ENCODE peak calls at places on chromosome 18, in four cellular contexts. One of them, this sample, is unnamed.

GRCh38 chr18:2451556-2451955 is 119.7 kb downstream of the METTL4 start:
- DNase-seq in brain microvascular endothelial cell: no peak
- DNase-seq in BJ: no peak
- DNase-seq in GM23248: no peak
- DNase-seq in this sample: no peak

GRCh38 chr18:49734836-49735235 is 78.5 kb downstream of the ACAA2 start:
- DNase-seq in BJ: no peak
- DNase-seq in GM23248: no peak
- DNase-seq in brain microvascular endothelial cell: no peak
- DNase-seq in this sample: no peak

GRCh38 chr18:59400407-59400806 is 41.3 kb upstream of the LMAN1 start:
- DNase-seq in brain microvascular endothelial cell: no peak
- DNase-seq in GM23248: no peak
- DNase-seq in BJ: no peak
- DNase-seq in this sample: no peak

GRCh38 chr18:25247725-25248124 is 104.2 kb downstream of the ZNF521 start:
- DNase-seq in GM23248: peak
- DNase-seq in BJ: no peak
- DNase-seq in brain microvascular endothelial cell: peak
- DNase-seq in this sample: no peak

GRCh38 chr18:80247403-80247916 is at the start of gene PARD6G:
- DNase-seq in GM23248: peak
- DNase-seq in BJ: no peak
- DNase-seq in brain microvascular endothelial cell: peak
- DNase-seq in this sample: peak

GRCh38 chr18:26362021-26362420 is 135.8 kb downstream of the TAF4B start:
- DNase-seq in BJ: no peak
- DNase-seq in GM23248: no peak
- DNase-seq in brain microvascular endothelial cell: no peak
- DNase-seq in this sample: no peak

GRCh38 chr18:76058146-76058545 is 436.9 kb downstream of the ZNF516 start:
- DNase-seq in GM23248: no peak
- DNase-seq in BJ: no peak
- DNase-seq in brain microvascular endothelial cell: no peak
- DNase-seq in this sample: no peak

GRCh38 chr18:8893221-8893620 is 187.9 kb downstream of the MTCL1 start:
- DNase-seq in BJ: no peak
- DNase-seq in GM23248: no peak
- DNase-seq in brain microvascular endothelial cell: no peak
- DNase-seq in this sample: no peak

GRCh38 chr18:32974421-32975165 is 201.8 kb upstream of the KLHL14 start:
- DNase-seq in BJ: no peak
- DNase-seq in brain microvascular endothelial cell: no peak
- DNase-seq in GM23248: no peak
- DNase-seq in this sample: peak

GRCh38 chr18:24219561-24220317 is 80.9 kb downstream of the CABYR start:
- DNase-seq in brain microvascular endothelial cell: no peak
- DNase-seq in GM23248: no peak
- DNase-seq in BJ: no peak
- DNase-seq in this sample: no peak

GRCh38 chr18:79782566-79783308 is 15.0 kb upstream of the KCNG2 start:
- DNase-seq in brain microvascular endothelial cell: no peak
- DNase-seq in GM23248: no peak
- DNase-seq in BJ: no peak
- DNase-seq in this sample: no peak

DNA sequence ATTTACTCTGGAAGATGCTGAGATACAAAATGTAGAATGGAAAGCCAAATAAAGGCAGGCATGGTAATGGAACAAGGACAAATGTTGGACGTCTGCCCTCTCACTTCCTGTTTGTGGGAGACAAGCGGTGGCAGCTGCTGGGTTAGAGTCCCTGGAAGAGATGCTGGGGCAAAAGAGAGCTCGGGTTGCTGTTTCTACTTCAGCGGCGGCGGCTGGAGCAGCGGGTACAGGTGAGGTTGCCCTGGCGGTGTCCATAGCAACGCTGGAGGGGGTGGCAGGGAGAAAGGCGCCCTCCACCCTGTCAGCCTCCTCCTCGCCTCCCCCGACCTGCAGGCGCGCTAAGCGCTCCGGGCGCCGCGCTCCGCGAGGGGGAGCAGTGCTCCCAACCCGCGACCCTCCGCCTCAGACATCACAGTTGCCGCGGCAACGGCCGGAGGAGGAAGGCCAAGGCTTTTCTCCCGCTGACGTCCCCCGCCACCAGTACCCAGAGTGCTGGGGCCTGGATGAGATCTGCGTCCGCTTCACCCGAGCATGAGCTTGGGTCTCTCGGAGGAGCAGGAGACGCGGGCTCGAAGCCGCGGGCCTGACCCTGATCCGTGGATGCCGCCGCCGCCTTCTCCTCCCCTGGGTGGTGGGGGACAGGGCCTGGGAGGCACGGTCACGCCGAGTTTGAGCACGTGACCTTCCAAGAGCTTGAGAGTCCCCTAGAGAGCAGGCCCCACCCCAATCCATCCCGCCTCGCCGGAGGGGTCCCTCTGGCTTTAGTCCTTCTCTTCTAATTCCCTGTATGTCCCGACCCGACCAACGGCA is 65.6 kb downstream of the NOL4 start:
- DNase-seq in BJ: no peak
- DNase-seq in GM23248: peak
- DNase-seq in brain microvascular endothelial cell: peak
- DNase-seq in this sample: peak
- H3K4me3 ChIP-seq in BJ: no peak
- H3K4me3 ChIP-seq in GM23248: peak
- H3K4me3 ChIP-seq in brain microvascular endothelial cell: peak
- H3K4me3 ChIP-seq in this sample: no peak

GRCh38 chr18:48136544-48137353 is 206.3 kb upstream of the SMAD2 start:
- DNase-seq in GM23248: peak
- DNase-seq in brain microvascular endothelial cell: no peak
- DNase-seq in BJ: no peak
- DNase-seq in this sample: no peak

GRCh38 chr18:48137354-48138208 is 207.1 kb upstream of the SMAD2 start:
- DNase-seq in GM23248: no peak
- DNase-seq in BJ: no peak
- DNase-seq in brain microvascular endothelial cell: no peak
- DNase-seq in this sample: no peak

GRCh38 chr18:48138660-48139426 is 208.4 kb upstream of the SMAD2 start:
- DNase-seq in BJ: no peak
- DNase-seq in brain microvascular endothelial cell: no peak
- DNase-seq in GM23248: no peak
- DNase-seq in this sample: no peak

GRCh38 chr18:48139427-48140347 is 209.2 kb upstream of the SMAD2 start:
- DNase-seq in brain microvascular endothelial cell: no peak
- DNase-seq in BJ: no peak
- DNase-seq in GM23248: no peak
- DNase-seq in this sample: no peak

DNA sequence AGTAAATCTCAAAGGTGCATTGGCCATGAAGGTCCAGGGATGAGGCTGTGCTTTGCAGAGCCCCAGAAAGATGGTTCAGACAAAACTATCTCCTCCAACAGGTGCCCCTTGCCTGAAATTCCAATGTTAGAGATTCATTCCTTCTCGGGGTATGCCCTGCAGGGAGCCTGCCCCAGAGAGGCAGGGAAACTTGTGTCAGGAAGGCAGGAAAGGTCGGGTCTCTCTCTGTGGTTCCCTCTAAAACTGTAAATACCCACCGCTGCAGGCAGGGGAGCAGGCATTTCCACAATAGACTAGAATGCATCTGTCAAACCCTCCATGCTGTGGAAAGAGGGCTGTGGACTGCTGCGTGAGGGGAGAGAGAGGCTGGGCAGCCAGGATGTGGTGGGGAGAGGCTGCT is 207.8 kb upstream of the SMAD2 start:
- DNase-seq in BJ: no peak
- DNase-seq in GM23248: no peak
- DNase-seq in brain microvascular endothelial cell: no peak
- DNase-seq in this sample: no peak
- H3K4me3 ChIP-seq in BJ: no peak
- H3K4me3 ChIP-seq in GM23248: no peak
- H3K4me3 ChIP-seq in brain microvascular endothelial cell: no peak
- H3K4me3 ChIP-seq in this sample: no peak

DNA sequence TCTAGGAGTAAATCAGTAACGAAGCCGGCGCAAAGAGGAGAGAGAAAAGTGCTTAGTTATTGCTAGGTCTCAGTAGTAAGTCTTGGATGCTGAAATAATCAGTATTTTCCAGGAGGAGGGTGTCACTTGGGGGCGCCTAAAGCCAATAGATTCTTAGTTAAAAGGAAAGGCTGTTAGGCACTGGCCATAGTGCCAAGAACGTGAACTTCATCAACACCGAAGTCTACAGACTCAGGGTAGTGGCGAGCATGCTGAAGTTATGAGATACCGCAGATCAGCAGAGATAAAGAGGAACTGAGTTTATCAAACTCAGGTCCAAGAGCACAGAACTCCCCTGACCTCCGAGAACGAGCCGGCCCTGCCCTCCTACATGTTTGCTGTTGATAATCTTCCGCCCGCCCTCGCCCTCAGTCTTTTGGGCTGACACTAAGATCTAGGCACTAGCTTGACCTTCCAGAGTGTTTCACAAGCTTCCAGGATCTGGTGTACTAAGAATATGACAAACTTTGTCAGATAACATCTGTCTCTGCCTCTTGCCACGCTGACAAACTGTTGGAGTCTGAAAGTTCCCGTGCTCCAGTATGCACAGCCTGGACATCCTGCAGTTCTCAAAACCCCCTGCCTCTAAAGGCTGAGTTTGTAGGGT is 49.2 kb downstream of the CYB5A start:
- DNase-seq in BJ: no peak
- DNase-seq in brain microvascular endothelial cell: no peak
- DNase-seq in GM23248: no peak
- DNase-seq in this sample: no peak
- H3K4me3 ChIP-seq in BJ: no peak
- H3K4me3 ChIP-seq in brain microvascular endothelial cell: no peak
- H3K4me3 ChIP-seq in GM23248: no peak
- H3K4me3 ChIP-seq in this sample: no peak

DNA sequence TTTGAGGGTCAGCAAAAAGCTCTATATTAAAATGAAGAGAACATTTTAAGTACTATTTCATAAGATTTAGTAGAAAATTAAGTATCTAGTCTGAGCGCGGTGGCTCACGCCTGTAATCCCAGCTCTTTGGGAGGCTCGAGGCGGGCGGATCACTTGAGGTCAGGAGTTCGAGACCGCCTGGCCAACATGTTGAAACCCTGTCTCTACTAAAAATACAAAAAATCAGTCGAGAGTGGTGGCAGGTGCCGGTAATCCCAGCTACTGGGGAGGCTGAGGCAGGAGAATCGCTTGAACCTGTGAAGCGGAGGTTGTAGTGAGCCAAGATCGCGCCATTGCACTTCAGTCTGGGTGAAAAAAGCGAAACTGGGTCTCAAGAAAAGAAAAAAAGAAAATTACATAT is 1.6 kb downstream of the USP14 start:
- DNase-seq in BJ: no peak
- DNase-seq in GM23248: no peak
- DNase-seq in brain microvascular endothelial cell: no peak
- DNase-seq in this sample: no peak
- H3K4me3 ChIP-seq in BJ: no peak
- H3K4me3 ChIP-seq in GM23248: peak
- H3K4me3 ChIP-seq in brain microvascular endothelial cell: peak
- H3K4me3 ChIP-seq in this sample: no peak

GRCh38 chr18:22106536-22107292 is 62.7 kb upstream of the GATA6 start:
- DNase-seq in brain microvascular endothelial cell: no peak
- DNase-seq in BJ: no peak
- DNase-seq in GM23248: peak
- DNase-seq in this sample: no peak
- H3K4me3 ChIP-seq in brain microvascular endothelial cell: no peak
- H3K4me3 ChIP-seq in BJ: no peak
- H3K4me3 ChIP-seq in GM23248: no peak
- H3K4me3 ChIP-seq in this sample: no peak

This sample was measured in GM06990.